ENCODE peak calls at places on chromosomes 16 and 17, in ten cellular contexts. C is GM23338, H is BE2C, S is tibial artery, R is spleen, V is heart left ventricle, G is cardiac muscle cell, X is endodermal cell, K is right atrium auricular region, M is GM23248. B is an unnamed sample. For H3K36me3, the result is how much of the 10 kb centered on the place peaks cover.

GRCh38 chr16:27102701-27103575 is 36.2 kb downstream of the C16orf82 start:
- DNase-seq in V (no peak), M (no peak), X (peak), C (no peak), G (no peak), H (no peak), S (no peak), K (no peak), R (no peak), B (no peak)

GRCh38 chr16:381788-382717 is at the start of gene PGAP6:
- DNase-seq in S (peak), G (peak), R (peak), C (peak), M (peak), K (no peak), H (peak), V (peak), X (peak), B (peak)

GRCh38 chr16:87006789-87007745 is 310.1 kb downstream of the C16orf95 start:
- DNase-seq in S (no peak), C (no peak), H (no peak), G (no peak), V (no peak), K (no peak), M (no peak), R (no peak), X (no peak), B (no peak)

GRCh38 chr17:80432961-80433550 is 18.1 kb downstream of the ENDOV start:
- DNase-seq in R (peak), M (no peak), S (no peak), V (no peak), H (no peak), C (no peak), K (no peak), X (no peak), G (no peak), B (peak)

GRCh38 chr17:36869856-36870617 is 67.2 kb upstream of the LHX1 start:
- DNase-seq in S (no peak), H (no peak), K (no peak), R (peak), C (peak), M (peak), X (peak), V (no peak), G (no peak), B (no peak)

GRCh38 chr16:88638323-88639230 is at the start of gene IL17C:
- DNase-seq in R (no peak), H (no peak), V (no peak), C (peak), G (no peak), M (no peak), X (peak), K (no peak), S (no peak), B (peak)

GRCh38 chr17:33229499-33229898 is 63.6 kb downstream of the ASIC2 start:
- DNase-seq in H (no peak), R (no peak), M (no peak), C (no peak), X (no peak), V (no peak), G (no peak), S (no peak), K (no peak), B (no peak)

GRCh38 chr17:14545156-14545906 is 244.4 kb downstream of the HS3ST3B1 start:
- DNase-seq in G (no peak), V (no peak), S (no peak), X (peak), M (no peak), K (no peak), C (no peak), H (no peak), R (no peak), B (no peak)

GRCh38 chr16:84924339-84925091 is 86.8 kb downstream of the ZDHHC7 start:
- DNase-seq in X (no peak), H (no peak), M (no peak), S (no peak), C (peak), G (no peak), R (no peak), V (peak), K (no peak), B (peak)

GRCh38 chr16:29158031-29158430 is 173.2 kb downstream of the LAT start:
- DNase-seq in C (no peak), K (no peak), X (no peak), R (no peak), V (peak), S (no peak), M (no peak), H (no peak), G (no peak), B (no peak)

GRCh38 chr16:71673190-71673956 is 47.4 kb downstream of the MARVELD3 start:
- DNase-seq in V (no peak), G (no peak), M (no peak), H (no peak), C (no peak), S (no peak), R (no peak), X (no peak), K (no peak), B (no peak)

GRCh38 chr17:75129576-75129975 is 2.0 kb downstream of the NT5C start:
- DNase-seq in G (no peak), H (no peak), K (no peak), S (no peak), M (no peak), V (no peak), R (peak), X (no peak), C (no peak), B (no peak)

GRCh38 chr17:71071837-71072236 is 902.5 kb downstream of the KCNJ2 start:
- DNase-seq in C (no peak), H (peak), M (peak), R (no peak), V (no peak), K (no peak), X (no peak), S (no peak), G (no peak), B (no peak)

GRCh38 chr17:41547378-41547841 is 19.3 kb upstream of the KRT19 start:
- DNase-seq in V (no peak), M (no peak), X (peak), G (peak), R (no peak), H (peak), S (no peak), C (no peak), K (no peak), B (no peak)

GRCh38 chr17:45382226-45382625 is 50.4 kb downstream of the ARHGAP27 start:
- DNase-seq in K (no peak), M (no peak), S (no peak), H (no peak), X (no peak), V (no peak), G (no peak), R (no peak), C (no peak), B (no peak)

GRCh38 chr17:64025732-64026294 is 5.4 kb upstream of the ICAM2 start:
- DNase-seq in C (peak), R (peak), G (peak), V (peak), K (no peak), M (peak), X (peak), S (peak), H (peak), B (peak)

GRCh38 chr17:62761884-62762283 is 46.2 kb downstream of the MARCHF10 start:
- DNase-seq in S (no peak), C (peak), H (no peak), X (peak), M (no peak), G (no peak), K (no peak), R (no peak), V (no peak), B (no peak)

GRCh38 chr16:3673676-3674377 is 19.3 kb downstream of the DNASE1 start:
- DNase-seq in S (no peak), G (no peak), V (no peak), C (no peak), K (no peak), X (no peak), R (no peak), H (no peak), M (no peak), B (no peak)

GRCh38 chr17:35147313-35147982 is at the start of gene UNC45B:
- DNase-seq in H (no peak), R (peak), V (peak), G (peak), K (peak), M (no peak), S (no peak), C (no peak), X (no peak), B (no peak)

GRCh38 chr16:1538804-1539520 is 5.5 kb downstream of the TMEM204 start:
- DNase-seq in R (no peak), S (no peak), V (peak), G (peak), H (peak), X (peak), K (no peak), M (no peak), C (peak), B (no peak)

GRCh38 chr16:1708083-1708767 is 2.2 kb downstream of the MAPK8IP3 start:
- DNase-seq in S (no peak), V (no peak), X (no peak), K (no peak), R (peak), H (no peak), C (no peak), M (no peak), G (peak), B (no peak)

GRCh38 chr16:85126383-85126730 is 14.1 kb upstream of the CIBAR2 start:
- DNase-seq in G (no peak), V (no peak), S (no peak), C (no peak), M (no peak), R (no peak), X (no peak), K (no peak), H (no peak), B (no peak)

DNA sequence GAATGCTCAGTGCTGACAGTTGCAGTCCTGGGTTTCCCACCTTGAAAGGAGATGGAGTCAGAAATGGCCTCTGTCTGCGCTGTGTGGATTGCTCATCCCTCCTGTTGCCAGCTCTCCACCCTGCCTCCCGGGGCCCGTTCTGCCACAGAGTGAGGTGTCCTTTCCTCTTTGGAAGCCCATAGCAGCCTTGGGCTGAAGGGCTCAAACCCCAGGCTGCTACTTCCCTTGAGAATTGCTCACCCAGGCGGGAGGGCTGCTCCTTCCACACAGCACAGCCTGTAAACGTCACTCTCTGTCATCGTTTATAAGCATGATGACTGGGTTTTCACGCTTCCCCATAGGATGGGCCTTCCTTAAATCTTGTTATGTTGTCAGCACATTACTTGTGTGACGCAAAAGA is 62.7 kb downstream of the FOXK2 start:
- DNase-seq in K (no peak), V (no peak), M (peak), S (no peak), H (no peak), X (no peak), R (no peak), G (no peak), C (no peak), B (no peak)
- H3K36me3 ChIP-seq in K (under half), V (half or more), M (under half), S (under half), H (half or more), X (half or more), R (half or more), G (under half), C (under half), B (under half)

GRCh38 chr17:60142872-60143499 is 6.8 kb upstream of the CA4 start:
- DNase-seq in K (peak), R (peak), S (peak), M (peak), H (peak), X (peak), G (peak), C (peak), V (peak), B (peak)
- H3K4me3 ChIP-seq in K (peak), R (peak), S (no peak), M (peak), H (peak), X (peak), G (no peak), C (peak), V (no peak), B (no peak)

GRCh38 chr17:40361925-40362695 is 2.4 kb downstream of the GJD3 start:
- DNase-seq in S (no peak), R (no peak), M (no peak), G (no peak), H (no peak), X (peak), C (no peak), V (no peak), K (no peak), B (no peak)
- H3K36me3 ChIP-seq in S (under half), R (under half), M (under half), G (under half), H (under half), X (under half), C (under half), V (under half), K (under half), B (under half)

GRCh38 chr17:42767512-42767911 is 5.7 kb upstream of the VPS25 start:
- DNase-seq in G (no peak), K (no peak), C (no peak), R (no peak), X (no peak), H (no peak), S (no peak), V (no peak), M (no peak), B (no peak)

GRCh38 chr17:42766124-42766523 is 5.1 kb downstream of the RAMP2 start:
- DNase-seq in S (no peak), H (no peak), R (no peak), V (no peak), C (no peak), M (no peak), X (no peak), G (no peak), K (no peak), B (no peak)

GRCh38 chr17:42759982-42760651 is 910 bp upstream of the RAMP2 start:
- DNase-seq in X (no peak), S (no peak), G (no peak), H (no peak), R (peak), K (no peak), V (peak), M (no peak), C (no peak), B (no peak)

GRCh38 chr17:42760652-42761581 is at the start of gene RAMP2:
- DNase-seq in V (peak), K (no peak), R (peak), M (peak), H (peak), S (no peak), X (peak), C (peak), G (peak), B (peak)

GRCh38 chr17:42761638-42762037 is 611 bp downstream of the RAMP2 start:
- DNase-seq in K (no peak), V (no peak), M (no peak), C (no peak), G (no peak), S (no peak), H (no peak), X (peak), R (no peak), B (no peak)
- H3K4me3 ChIP-seq in K (peak), V (peak), M (peak), C (peak), G (no peak), S (peak), H (peak), X (no peak), R (peak), B (no peak)

DNA sequence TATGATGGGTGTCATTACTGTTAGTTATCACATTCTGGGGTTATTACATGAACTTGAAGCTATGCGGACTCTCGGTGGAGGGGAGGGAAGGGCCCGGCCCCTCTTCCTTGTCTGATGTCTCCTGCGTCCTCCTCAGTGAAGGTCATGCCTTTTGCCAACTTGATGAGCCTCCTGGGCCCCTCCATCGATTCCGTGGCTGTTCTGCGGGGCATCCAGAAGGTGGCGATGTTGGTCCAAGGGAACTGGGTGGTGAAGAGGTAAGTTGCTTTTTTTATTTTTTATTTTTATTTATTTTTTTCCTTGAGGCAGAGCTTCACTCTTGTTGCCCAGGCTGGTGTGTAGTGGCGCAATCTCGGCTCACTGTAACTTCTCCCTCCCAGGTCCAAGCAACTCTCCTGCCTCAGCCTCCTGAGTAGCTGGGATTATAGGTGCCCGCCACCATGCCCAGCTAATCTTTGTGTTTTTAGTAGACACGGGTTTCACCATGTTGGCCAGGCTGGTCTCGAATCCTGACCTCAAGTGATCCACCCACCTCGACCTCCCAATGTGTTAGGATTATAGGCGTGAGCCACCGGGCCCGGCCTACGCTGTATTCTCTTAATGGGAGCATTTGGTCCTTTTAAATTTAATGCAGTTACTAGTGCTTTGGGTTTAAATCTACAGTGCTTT is 21.6 kb downstream of the POLR3E start:
- DNase-seq in H (peak), X (peak), C (peak), K (no peak), G (no peak), R (peak), M (peak), S (no peak), V (no peak), B (no peak)
- H3K36me3 ChIP-seq in H (under half), X (half or more), C (under half), K (half or more), G (under half), R (half or more), M (under half), S (half or more), V (half or more), B (under half)

DNA sequence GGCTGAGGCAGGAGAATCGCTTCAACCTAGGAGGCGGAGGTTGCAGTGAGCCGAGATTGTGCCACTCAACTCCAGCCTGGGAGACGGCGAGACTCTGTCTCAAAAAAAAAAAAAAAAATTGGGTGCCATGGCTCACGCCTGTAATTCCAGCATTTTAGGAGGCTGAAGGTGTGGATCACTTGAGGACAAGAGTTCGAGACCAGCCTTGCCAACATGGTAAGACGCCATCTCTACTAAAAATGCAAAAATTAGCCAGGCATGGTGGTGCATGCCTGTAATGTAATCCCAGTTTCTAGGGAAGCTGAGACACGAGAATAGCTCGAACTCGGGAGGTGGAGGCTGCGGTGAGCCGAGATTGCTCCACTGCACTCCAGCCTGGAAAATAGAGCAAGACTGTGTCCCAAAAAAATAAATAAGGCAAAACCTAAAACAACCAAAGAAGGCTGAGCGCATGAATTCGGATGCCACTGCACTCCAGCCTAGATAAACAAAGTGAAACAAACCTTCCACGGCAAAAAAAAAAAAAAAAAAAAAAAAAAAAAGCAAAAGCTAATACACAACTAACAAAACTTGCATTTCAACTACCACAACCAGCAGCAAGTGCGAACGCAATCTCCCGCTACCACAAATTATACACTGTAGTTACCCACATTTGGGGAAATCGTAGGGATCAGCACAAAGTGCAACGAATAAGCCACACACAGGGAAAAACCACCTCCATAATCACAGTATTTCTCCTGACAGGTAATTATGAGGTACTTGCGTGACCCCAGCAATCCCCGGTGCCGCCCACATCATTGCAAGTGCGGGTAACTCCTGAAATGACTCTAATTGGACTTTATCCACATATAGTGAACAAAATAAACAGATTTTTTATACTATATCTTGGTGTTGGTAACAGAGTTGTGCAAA is 25.6 kb downstream of the TEX14 start:
- DNase-seq in S (no peak), R (no peak), X (no peak), M (no peak), C (no peak), G (no peak), H (no peak), K (no peak), V (no peak), B (no peak)
- H3K4me3 ChIP-seq in S (no peak), R (peak), X (no peak), M (no peak), C (no peak), G (no peak), H (no peak), K (no peak), V (no peak), B (no peak)

GRCh38 chr16:17109413-17109812 is 361.3 kb downstream of the XYLT1 start:
- DNase-seq in S (no peak), K (no peak), X (no peak), G (no peak), V (no peak), M (no peak), C (no peak), H (no peak), R (no peak), B (no peak)
- H3K36me3 ChIP-seq in S (under half), K (under half), X (under half), G (under half), V (under half), M (under half), C (under half), H (under half), R (half or more), B (under half)

B was measured in mucosa of descending colon.